ENCODE peak calls at places on chromosomes 6 and 20, in eight cellular contexts. D is Calu3; U is anterior cingulate cortex; H is activated T-helper 9 cell treated with anti-CD3 and anti-CD28 coated beads, Interleukin-2, amount 50 U/mL, for 16 hours; Q is putamen; A is H1; C is KBM-7; P is NCI-H774. M is an unnamed sample.

GRCh38 chr20:61436268-61436667 is 184.2 kb downstream of the CDH4 start:
- DNase-seq in D (no peak), U (no peak), H (no peak), A (no peak), C (no peak), Q (no peak), P (no peak), M (no peak)

GRCh38 chr6:105603779-105604592 is 201.1 kb upstream of the PREP start:
- DNase-seq in H (no peak), D (no peak), Q (no peak), P (no peak), A (no peak), C (no peak), U (no peak), M (no peak)

GRCh38 chr6:27541932-27542297 is 69.0 kb upstream of the ZNF184 start:
- DNase-seq in D (no peak), A (no peak), P (no peak), U (no peak), Q (no peak), H (no peak), C (no peak), M (no peak)

GRCh38 chr6:37006793-37007339 is 1.4 kb downstream of the FGD2 start:
- DNase-seq in C (no peak), Q (no peak), H (no peak), A (no peak), P (no peak), D (no peak), U (no peak), M (no peak)

GRCh38 chr6:108902389-108902792 is 54.2 kb downstream of the ARMC2 start:
- DNase-seq in U (no peak), C (peak), Q (no peak), P (no peak), A (no peak), D (no peak), H (no peak), M (no peak)

GRCh38 chr20:52193133-52193532 is 1.6 kb upstream of the ZFP64 start:
- DNase-seq in A (no peak), Q (no peak), C (peak), D (no peak), H (no peak), P (peak), U (no peak), M (peak)

GRCh38 chr20:44888226-44889103 is 3.0 kb downstream of the YWHAB start:
- DNase-seq in P (no peak), U (no peak), D (peak), A (no peak), Q (no peak), H (no peak), C (no peak), M (no peak)

GRCh38 chr6:32212076-32212760 is 11.6 kb downstream of the NOTCH4 start:
- DNase-seq in U (no peak), P (no peak), H (no peak), A (no peak), Q (no peak), D (no peak), C (no peak), M (no peak)

GRCh38 chr6:139235666-139236065 is 56.1 kb downstream of the TXLNB start:
- DNase-seq in Q (no peak), D (no peak), H (no peak), C (no peak), A (no peak), U (no peak), P (no peak), M (no peak)

GRCh38 chr20:45538209-45538798 is 978 bp downstream of the WFDC6 start:
- DNase-seq in U (no peak), Q (no peak), P (no peak), C (no peak), A (peak), D (no peak), H (no peak), M (no peak)

GRCh38 chr6:113994934-113995342 is 24.0 kb upstream of the HDAC2 start:
- DNase-seq in Q (peak), A (peak), C (peak), D (peak), H (no peak), P (peak), U (peak), M (peak)

GRCh38 chr6:151738960-151739359 is 68.5 kb upstream of the ESR1 start:
- DNase-seq in Q (no peak), A (no peak), H (no peak), P (no peak), D (no peak), U (no peak), C (no peak), M (no peak)

GRCh38 chr6:15017251-15017650 is 228.6 kb upstream of the JARID2 start:
- DNase-seq in Q (no peak), C (peak), H (no peak), A (peak), U (no peak), P (no peak), D (no peak), M (no peak)

GRCh38 chr20:35663516-35663812 is 1.2 kb downstream of the CPNE1 start:
- DNase-seq in H (peak), A (no peak), U (no peak), Q (no peak), D (no peak), C (no peak), P (no peak), M (no peak)

GRCh38 chr6:47787620-47788497 is 6.0 kb downstream of the OPN5 start:
- DNase-seq in H (peak), C (peak), Q (peak), P (peak), D (peak), A (peak), U (peak), M (peak)

GRCh38 chr6:125097186-125097585 is 56.4 kb upstream of the TPD52L1 start:
- DNase-seq in A (no peak), D (no peak), U (no peak), Q (no peak), C (no peak), H (no peak), P (no peak), M (no peak)

GRCh38 chr20:23875606-23876237 is 3.8 kb downstream of the CST5 start:
- DNase-seq in P (no peak), H (no peak), A (no peak), D (no peak), C (no peak), Q (no peak), U (no peak), M (no peak)

GRCh38 chr6:150620763-150621162 is 21.1 kb downstream of the PLEKHG1 start:
- DNase-seq in U (no peak), Q (no peak), D (no peak), H (no peak), A (no peak), C (no peak), P (no peak), M (no peak)

GRCh38 chr6:89997456-89998445 is 103.5 kb downstream of the GJA10 start:
- DNase-seq in U (no peak), Q (no peak), H (no peak), P (no peak), D (no peak), A (no peak), C (peak), M (no peak)

GRCh38 chr6:116387374-116387773 is 16.6 kb downstream of the DSE start:
- DNase-seq in Q (no peak), P (no peak), D (peak), C (no peak), H (no peak), A (no peak), U (no peak), M (no peak)

GRCh38 chr6:103273048-103273447 is 1586.7 kb downstream of the HACE1 start:
- DNase-seq in P (no peak), Q (no peak), A (no peak), D (no peak), C (peak), H (no peak), U (no peak), M (peak)

GRCh38 chr6:138115191-138115590 is 8.0 kb upstream of the PERP start:
- DNase-seq in P (no peak), Q (no peak), U (no peak), H (no peak), D (no peak), A (no peak), C (no peak), M (peak)

GRCh38 chr6:44925100-44925739 is 402.9 kb upstream of the RUNX2 start:
- DNase-seq in A (no peak), D (peak), P (peak), H (no peak), Q (no peak), C (peak), U (no peak), M (peak)

GRCh38 chr6:81238390-81238789 is 514.1 kb downstream of the TENT5A start:
- DNase-seq in D (no peak), A (no peak), H (no peak), U (no peak), P (no peak), C (no peak), Q (no peak), M (no peak)

GRCh38 chr6:111625099-111625416 is 19.4 kb upstream of the TRAF3IP2 start:
- DNase-seq in Q (no peak), D (no peak), C (no peak), H (no peak), U (no peak), P (no peak), A (no peak), M (peak)

GRCh38 chr20:24502184-24502583 is 32.8 kb downstream of the SYNDIG1 start:
- DNase-seq in D (no peak), P (no peak), C (no peak), U (peak), A (peak), Q (peak), H (no peak), M (no peak)

GRCh38 chr20:13771853-13772453 is 12.8 kb downstream of the ESF1 start:
- DNase-seq in P (no peak), A (no peak), C (peak), D (no peak), Q (no peak), U (no peak), H (no peak), M (peak)

GRCh38 chr6:146997062-146997461 is 207.2 kb upstream of the STXBP5 start:
- DNase-seq in U (no peak), A (no peak), C (no peak), D (no peak), H (no peak), Q (peak), P (no peak), M (no peak)

GRCh38 chr6:12941422-12941821 is 224.9 kb downstream of the PHACTR1 start:
- DNase-seq in C (peak), U (no peak), D (no peak), H (no peak), A (no peak), Q (no peak), P (no peak), M (no peak)

GRCh38 chr20:51960004-51960403 is 157.7 kb upstream of the SALL4 start:
- DNase-seq in Q (no peak), A (no peak), C (no peak), U (no peak), H (no peak), P (no peak), D (no peak), M (no peak)

GRCh38 chr6:39330476-39330875 is 8.0 kb upstream of the KCNK16 start:
- DNase-seq in C (no peak), P (no peak), U (peak), Q (no peak), A (no peak), D (no peak), H (no peak), M (peak)

GRCh38 chr6:27752038-27752885 is 159.9 kb downstream of the OR2B2 start:
- DNase-seq in U (peak), D (peak), A (peak), Q (peak), P (peak), C (peak), H (peak), M (peak)

GRCh38 chr6:136323431-136324112 is 33.9 kb upstream of the BCLAF1 start:
- DNase-seq in A (no peak), C (no peak), Q (no peak), H (no peak), P (no peak), U (no peak), D (no peak), M (no peak)

GRCh38 chr20:35093245-35093884 is 758 bp upstream of the TRPC4AP start:
- DNase-seq in Q (no peak), U (no peak), H (peak), P (no peak), C (peak), D (peak), A (no peak), M (no peak)

GRCh38 chr20:1761116-1761515 is 103.5 kb upstream of the SIRPG start:
- DNase-seq in H (no peak), C (no peak), U (no peak), Q (no peak), D (no peak), A (no peak), P (no peak), M (no peak)

GRCh38 chr6:29723666-29724588 is 693 bp downstream of the HLA-F start:
- DNase-seq in H (peak), U (peak), A (peak), D (peak), P (no peak), C (no peak), Q (no peak), M (no peak)

GRCh38 chr20:23037017-23037481 is 1.9 kb downstream of the SSTR4 start:
- DNase-seq in H (no peak), D (no peak), A (no peak), P (no peak), U (no peak), Q (no peak), C (no peak), M (peak)

GRCh38 chr20:56967916-56968315 is 298.5 kb downstream of the BMP7 start:
- DNase-seq in C (no peak), Q (no peak), U (no peak), P (no peak), H (no peak), D (no peak), A (no peak), M (no peak)